ENCODE peak calls at places on chromosomes 1 and 21, in six cellular contexts. N is HCT116, O is B cell, C is AG10803, B is heart left ventricle, D is brain microvascular endothelial cell. H is an unnamed sample.

GRCh38 chr1:72498393-72498792 is 216.1 kb upstream of the NEGR1 start:
- DNase-seq in N (no peak), O (no peak), C (peak; percentile 18), B (no peak), D (no peak), H (no peak)

GRCh38 chr1:196372896-196373536 is 235.2 kb downstream of the KCNT2 start:
- DNase-seq in N (peak; percentile 34), O (peak; percentile 3), C (peak; percentile 42), B (no peak), D (no peak), H (no peak)

GRCh38 chr1:172746091-172746949 is 87.4 kb downstream of the FASLG start:
- DNase-seq in N (peak; percentile 91), O (peak; percentile 66), C (peak; percentile 98), B (no peak), D (peak; percentile 97), H (peak; percentile 98)

GRCh38 chr1:28281608-28282425 is 22.5 kb downstream of the SESN2 start:
- DNase-seq in N (no peak), O (no peak), C (no peak), B (no peak), D (no peak), H (no peak)

GRCh38 chr1:205226868-205227583 is 720 bp upstream of the TMCC2 start:
- DNase-seq in N (peak; percentile 10), O (no peak), C (peak; percentile 44), B (no peak), D (peak; percentile 56), H (no peak)

GRCh38 chr1:156906206-156906910 is 12.8 kb downstream of the PEAR1 start:
- DNase-seq in N (no peak), O (no peak), C (no peak), B (no peak), D (no peak), H (no peak)

GRCh38 chr21:38354231-38354630 is 97.4 kb downstream of the KCNJ15 start:
- DNase-seq in N (no peak), O (no peak), C (no peak), B (no peak), D (no peak), H (no peak)

GRCh38 chr21:33022828-33023573 is 2.7 kb upstream of the OLIG2 start:
- DNase-seq in N (no peak), O (no peak), C (no peak), B (no peak), D (no peak), H (no peak)

GRCh38 chr1:202586018-202586821 is 124.0 kb downstream of the SYT2 start:
- DNase-seq in N (no peak), O (peak; percentile 54), C (peak; percentile 34), B (peak; percentile 52), D (no peak), H (no peak)

GRCh38 chr1:23594927-23595353 is 35.6 kb upstream of the ID3 start:
- DNase-seq in N (no peak), O (peak; percentile 77), C (no peak), B (no peak), D (no peak), H (no peak)

GRCh38 chr1:39051956-39052355 is 25.8 kb downstream of the NDUFS5 start:
- DNase-seq in N (no peak), O (no peak), C (no peak), B (no peak), D (no peak), H (no peak)

GRCh38 chr1:28915036-28915895 is 897 bp downstream of the EPB41 start:
- DNase-seq in N (no peak), O (no peak), C (no peak), B (no peak), D (no peak), H (peak; percentile 28)

GRCh38 chr1:32056598-32056997 is 16.1 kb upstream of the TMEM39B start:
- DNase-seq in N (no peak), O (no peak), C (no peak), B (no peak), D (no peak), H (no peak)

GRCh38 chr1:151474711-151475110 is 15.4 kb upstream of the POGZ start:
- DNase-seq in N (no peak), O (no peak), C (no peak), B (no peak), D (no peak), H (no peak)

GRCh38 chr1:85583355-85584263 is 3.0 kb downstream of the CCN1 start:
- DNase-seq in N (no peak), O (no peak), C (no peak), B (no peak), D (no peak), H (peak; percentile 67)

GRCh38 chr1:172976222-172977041 is 74.3 kb downstream of the TNFSF18 start:
- DNase-seq in N (no peak), O (no peak), C (peak; percentile 83), B (no peak), D (peak; percentile 90), H (peak; percentile 96)

DNA sequence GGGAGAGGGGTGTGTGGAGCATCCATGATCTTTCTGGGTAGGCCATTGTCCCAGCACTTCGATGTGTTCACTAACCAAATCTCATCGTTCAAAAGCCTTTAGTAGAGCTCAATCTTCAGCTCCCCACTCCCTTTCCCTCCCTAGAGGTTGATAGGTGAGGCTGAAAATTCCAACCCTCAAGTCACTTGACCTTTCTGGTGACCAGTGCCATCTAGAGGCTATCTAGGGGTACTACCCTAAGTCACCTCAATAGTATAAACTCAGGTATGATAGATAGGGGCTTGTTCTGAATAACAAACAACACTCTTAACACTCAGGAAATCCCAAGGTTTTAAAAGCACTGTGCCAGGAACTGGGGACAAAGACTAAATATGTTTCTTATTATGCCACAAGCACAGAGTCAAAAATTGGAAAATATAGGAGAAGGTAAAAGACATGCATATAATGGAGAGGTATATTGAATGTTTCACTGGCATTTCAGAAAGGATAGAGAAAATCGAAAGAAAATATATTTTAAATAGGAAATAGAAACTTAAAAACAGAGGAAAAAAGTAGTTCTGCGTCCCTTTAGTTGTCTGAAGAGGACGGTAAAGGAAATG is 42.9 kb upstream of the CD53 start:
- DNase-seq in N (peak; percentile 45), O (peak; percentile 60), C (peak; percentile 17), B (no peak), D (no peak), H (no peak)
- TF ChIP-seq CTCF in N (peak; percentile 37), O (peak; percentile 94), C (peak; percentile 83), B (peak; percentile 42), D (peak; percentile 61), H (peak; percentile 63)

DNA sequence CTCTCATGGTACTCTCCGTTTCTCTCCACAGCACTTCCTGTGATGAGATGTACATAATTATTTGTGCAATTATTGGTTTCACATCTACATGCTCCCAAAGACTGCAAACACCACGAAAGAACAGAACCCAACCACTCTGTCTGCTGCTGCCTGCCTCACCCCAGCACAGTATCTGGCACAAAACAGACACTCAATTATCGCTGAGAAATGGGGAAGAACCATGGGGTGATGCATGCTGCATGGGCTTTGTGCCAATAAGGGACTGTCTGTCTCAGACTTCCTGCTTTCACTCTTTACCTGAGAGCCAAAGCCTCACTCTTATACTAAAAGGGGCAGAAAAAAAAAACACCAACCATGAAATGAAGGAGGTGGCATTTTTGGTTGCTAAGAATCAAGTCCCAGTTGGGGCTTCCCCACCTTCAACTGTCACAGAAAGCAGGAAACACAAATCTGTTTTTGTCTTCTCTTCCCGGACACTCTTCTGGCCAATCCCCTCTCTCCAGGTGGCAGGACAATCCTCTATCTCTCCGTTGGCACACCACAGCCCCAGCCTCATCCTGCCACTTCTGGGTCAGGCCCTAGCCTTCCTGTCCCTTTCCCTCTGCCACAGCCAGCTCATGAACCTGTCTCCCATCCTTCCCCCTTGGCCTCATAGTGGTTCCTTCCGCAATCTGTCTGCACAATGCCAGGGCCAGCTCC is 82.0 kb downstream of the TGFBR3 start:
- DNase-seq in N (no peak), O (peak; percentile 42), C (no peak), B (no peak), D (no peak), H (no peak)
- TF ChIP-seq CTCF in N (no peak), O (no peak), C (no peak), B (no peak), D (no peak), H (no peak)

GRCh38 chr21:17613242-17613676 is 558 bp upstream of the BTG3 start:
- DNase-seq in N (no peak), O (no peak), C (peak; percentile 26), B (peak; percentile 49), D (no peak), H (no peak)

GRCh38 chr21:17612023-17612564 is 607 bp downstream of the BTG3 start:
- DNase-seq in N (no peak), O (no peak), C (peak; percentile 34), B (peak; percentile 36), D (peak; percentile 18), H (no peak)

GRCh38 chr21:17612565-17613241 is at the start of gene BTG3:
- DNase-seq in N (peak; percentile 40), O (peak; percentile 90), C (peak; percentile 79), B (peak; percentile 86), D (peak; percentile 33), H (peak; percentile 40)

GRCh38 chr21:17610862-17611261 is 1.8 kb downstream of the BTG3 start:
- DNase-seq in N (no peak), O (peak; percentile 13), C (no peak), B (no peak), D (no peak), H (no peak)

GRCh38 chr21:17611414-17612022 is 1.2 kb downstream of the BTG3 start:
- DNase-seq in N (peak; percentile 74), O (peak; percentile 84), C (peak; percentile 83), B (peak; percentile 80), D (peak; percentile 90), H (peak; percentile 85)
- TF ChIP-seq CTCF in N (no peak), O (no peak), C (peak; percentile 7), B (no peak), D (peak; percentile 20), H (no peak)

GRCh38 chr21:42575111-42575510 is 61.5 kb downstream of the SLC37A1 start:
- DNase-seq in N (no peak), O (no peak), C (no peak), B (no peak), D (no peak), H (no peak)

GRCh38 chr21:42572906-42573495 is 59.3 kb downstream of the SLC37A1 start:
- DNase-seq in N (no peak), O (no peak), C (no peak), B (no peak), D (no peak), H (no peak)

GRCh38 chr21:42576639-42577038 is 63.0 kb downstream of the SLC37A1 start:
- DNase-seq in N (no peak), O (no peak), C (no peak), B (no peak), D (no peak), H (no peak)

GRCh38 chr21:42571391-42572150 is 57.9 kb downstream of the SLC37A1 start:
- DNase-seq in N (no peak), O (no peak), C (no peak), B (peak; percentile 5), D (no peak), H (no peak)

DNA sequence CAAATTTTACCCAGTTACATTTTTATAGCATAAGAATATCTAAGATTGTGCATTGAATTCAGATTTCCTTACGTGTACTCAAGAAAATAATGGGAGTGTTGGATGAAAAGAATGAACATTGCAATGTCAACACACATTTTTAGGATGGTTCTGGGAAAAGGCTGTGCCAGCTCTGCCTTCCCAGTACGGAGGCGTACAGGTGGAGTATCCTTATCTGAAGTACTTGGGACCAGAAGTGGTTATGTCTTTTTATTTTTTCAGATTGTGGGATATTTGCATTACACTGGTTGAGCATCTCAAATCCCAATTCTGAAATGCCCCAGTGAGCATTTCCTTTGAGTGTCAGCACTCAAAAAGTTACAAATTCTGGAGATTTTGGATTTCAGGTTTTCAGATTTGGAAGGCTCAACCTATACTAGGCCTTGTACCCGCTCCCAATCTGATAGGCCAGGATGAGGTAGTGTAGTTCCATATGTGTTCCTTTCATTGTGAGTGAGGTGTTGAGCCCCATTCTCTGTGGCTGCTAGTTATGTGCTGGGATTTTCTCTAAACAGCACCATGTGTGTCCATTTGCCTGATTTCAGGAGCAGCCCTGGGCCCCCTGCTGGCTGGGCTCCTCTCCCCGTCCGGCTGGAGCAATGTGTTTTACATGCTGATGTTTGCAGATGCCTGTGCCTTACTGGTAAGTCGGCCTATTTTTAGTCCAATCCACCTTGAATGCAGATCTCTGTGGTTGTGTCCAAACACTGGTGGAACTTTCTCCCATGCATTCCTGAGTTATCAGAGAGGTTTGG is 60.8 kb downstream of the SLC37A1 start:
- DNase-seq in N (no peak), O (no peak), C (peak; percentile 16), B (no peak), D (peak; percentile 35), H (no peak)
- TF ChIP-seq CTCF in N (no peak), O (no peak), C (peak; percentile 45), B (peak; percentile 28), D (peak; percentile 67), H (no peak)